ENCODE peak calls at places on chromosomes 6 and 20, in nine cellular contexts. One of them, this sample, is unnamed.

GRCh38 chr20:973785-974194 is 28.3 kb downstream of the RSPO4 start:
- DNase-seq in body of pancreas: peak
- DNase-seq in sigmoid colon: no peak
- DNase-seq in heart left ventricle: no peak
- DNase-seq in A549: peak
- DNase-seq in fibroblast of mammary gland: peak
- DNase-seq in cardiac muscle cell: peak
- DNase-seq in hepatocyte: peak
- DNase-seq in GM06990: no peak
- DNase-seq in this sample: peak

GRCh38 chr6:2732503-2733089 is 18.1 kb downstream of the MYLK4 start:
- DNase-seq in heart left ventricle: no peak
- DNase-seq in body of pancreas: no peak
- DNase-seq in sigmoid colon: no peak
- DNase-seq in fibroblast of mammary gland: no peak
- DNase-seq in A549: no peak
- DNase-seq in cardiac muscle cell: peak
- DNase-seq in hepatocyte: no peak
- DNase-seq in GM06990: no peak
- DNase-seq in this sample: no peak

GRCh38 chr20:52312131-52312729 is 120.7 kb upstream of the ZFP64 start:
- DNase-seq in GM06990: no peak
- DNase-seq in sigmoid colon: no peak
- DNase-seq in cardiac muscle cell: peak
- DNase-seq in A549: peak
- DNase-seq in hepatocyte: peak
- DNase-seq in body of pancreas: peak
- DNase-seq in fibroblast of mammary gland: peak
- DNase-seq in heart left ventricle: peak
- DNase-seq in this sample: peak

GRCh38 chr6:56914791-56915658 is 39.9 kb upstream of the BEND6 start:
- DNase-seq in hepatocyte: no peak
- DNase-seq in heart left ventricle: peak
- DNase-seq in body of pancreas: peak
- DNase-seq in cardiac muscle cell: no peak
- DNase-seq in A549: no peak
- DNase-seq in sigmoid colon: no peak
- DNase-seq in fibroblast of mammary gland: no peak
- DNase-seq in GM06990: no peak
- DNase-seq in this sample: peak

GRCh38 chr20:54172856-54173652 is 732 bp downstream of the CYP24A1 start:
- DNase-seq in GM06990: peak
- DNase-seq in sigmoid colon: no peak
- DNase-seq in hepatocyte: no peak
- DNase-seq in body of pancreas: no peak
- DNase-seq in cardiac muscle cell: peak
- DNase-seq in heart left ventricle: no peak
- DNase-seq in A549: no peak
- DNase-seq in fibroblast of mammary gland: peak
- DNase-seq in this sample: no peak

GRCh38 chr6:44226368-44227137 is 3.2 kb downstream of the SLC29A1 start:
- DNase-seq in heart left ventricle: peak
- DNase-seq in body of pancreas: no peak
- DNase-seq in hepatocyte: no peak
- DNase-seq in fibroblast of mammary gland: no peak
- DNase-seq in GM06990: no peak
- DNase-seq in cardiac muscle cell: no peak
- DNase-seq in sigmoid colon: peak
- DNase-seq in A549: no peak
- DNase-seq in this sample: no peak

GRCh38 chr20:61430228-61430624 is 178.2 kb downstream of the CDH4 start:
- DNase-seq in hepatocyte: no peak
- DNase-seq in GM06990: no peak
- DNase-seq in cardiac muscle cell: no peak
- DNase-seq in body of pancreas: no peak
- DNase-seq in fibroblast of mammary gland: no peak
- DNase-seq in A549: no peak
- DNase-seq in heart left ventricle: no peak
- DNase-seq in sigmoid colon: no peak
- DNase-seq in this sample: no peak

GRCh38 chr6:7523922-7524321 is 17.5 kb upstream of the DSP start:
- DNase-seq in A549: no peak
- DNase-seq in sigmoid colon: no peak
- DNase-seq in heart left ventricle: no peak
- DNase-seq in body of pancreas: no peak
- DNase-seq in cardiac muscle cell: no peak
- DNase-seq in fibroblast of mammary gland: no peak
- DNase-seq in hepatocyte: no peak
- DNase-seq in GM06990: no peak
- DNase-seq in this sample: no peak

GRCh38 chr6:66568271-66568670 is 861.2 kb upstream of the EYS start:
- DNase-seq in body of pancreas: no peak
- DNase-seq in sigmoid colon: no peak
- DNase-seq in GM06990: no peak
- DNase-seq in A549: no peak
- DNase-seq in cardiac muscle cell: no peak
- DNase-seq in heart left ventricle: no peak
- DNase-seq in hepatocyte: no peak
- DNase-seq in fibroblast of mammary gland: no peak
- DNase-seq in this sample: no peak

GRCh38 chr6:105985816-105986632 is 100.1 kb upstream of the PRDM1 start:
- DNase-seq in sigmoid colon: peak
- DNase-seq in A549: no peak
- DNase-seq in fibroblast of mammary gland: no peak
- DNase-seq in cardiac muscle cell: no peak
- DNase-seq in heart left ventricle: no peak
- DNase-seq in body of pancreas: no peak
- DNase-seq in hepatocyte: peak
- DNase-seq in GM06990: no peak
- DNase-seq in this sample: no peak

GRCh38 chr6:37371158-37372083 is 17.6 kb downstream of the RNF8 start:
- DNase-seq in GM06990: no peak
- DNase-seq in fibroblast of mammary gland: no peak
- DNase-seq in body of pancreas: peak
- DNase-seq in cardiac muscle cell: peak
- DNase-seq in heart left ventricle: no peak
- DNase-seq in hepatocyte: no peak
- DNase-seq in sigmoid colon: no peak
- DNase-seq in A549: no peak
- DNase-seq in this sample: no peak

GRCh38 chr6:158043586-158044524 is 62.2 kb downstream of the SYNJ2 start:
- DNase-seq in cardiac muscle cell: no peak
- DNase-seq in fibroblast of mammary gland: no peak
- DNase-seq in body of pancreas: no peak
- DNase-seq in A549: no peak
- DNase-seq in sigmoid colon: peak
- DNase-seq in GM06990: no peak
- DNase-seq in hepatocyte: peak
- DNase-seq in heart left ventricle: peak
- DNase-seq in this sample: no peak

GRCh38 chr20:41623625-41624024 is 5.4 kb upstream of the CHD6 start:
- DNase-seq in sigmoid colon: no peak
- DNase-seq in cardiac muscle cell: no peak
- DNase-seq in fibroblast of mammary gland: no peak
- DNase-seq in body of pancreas: no peak
- DNase-seq in heart left ventricle: no peak
- DNase-seq in GM06990: no peak
- DNase-seq in A549: no peak
- DNase-seq in hepatocyte: no peak
- DNase-seq in this sample: no peak

DNA sequence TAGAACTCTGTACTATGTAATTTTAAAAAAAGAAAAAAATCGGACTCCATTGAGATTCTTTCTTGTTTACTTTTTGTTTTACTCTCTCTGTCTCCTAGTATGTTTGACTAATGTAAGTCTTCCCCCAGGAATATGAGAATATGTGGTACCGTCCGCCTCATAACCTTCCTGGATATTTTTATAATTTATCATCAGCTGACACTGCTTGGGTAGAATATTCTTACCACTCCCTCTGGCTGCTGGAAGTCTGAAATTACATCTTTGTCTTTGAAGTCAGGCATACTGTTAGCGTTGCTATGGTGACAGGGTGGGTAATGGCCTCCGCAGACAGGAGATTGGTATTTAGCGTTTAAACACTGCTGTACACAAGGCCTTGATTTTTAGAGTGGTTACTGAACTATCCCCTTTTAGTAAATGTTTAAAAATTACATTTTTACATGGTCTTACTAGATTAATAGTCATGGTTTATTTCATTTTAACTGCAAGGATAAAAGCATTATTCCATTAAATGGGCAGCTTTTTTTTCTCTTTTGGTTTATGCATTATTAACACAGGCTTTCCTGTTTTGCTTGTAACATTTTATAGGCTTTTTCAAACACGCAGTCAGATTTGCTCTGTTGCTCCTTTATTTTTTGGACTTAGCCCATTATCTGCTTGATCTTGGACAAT is 176.4 kb downstream of the ARID1B start:
- DNase-seq in body of pancreas: peak
- DNase-seq in hepatocyte: peak
- DNase-seq in A549: peak
- DNase-seq in GM06990: no peak
- DNase-seq in cardiac muscle cell: peak
- DNase-seq in fibroblast of mammary gland: peak
- DNase-seq in heart left ventricle: peak
- DNase-seq in sigmoid colon: no peak
- DNase-seq in this sample: peak
- TF ChIP-seq CTCF in body of pancreas: peak
- TF ChIP-seq CTCF in hepatocyte: peak
- TF ChIP-seq CTCF in A549: peak
- TF ChIP-seq CTCF in GM06990: no peak
- TF ChIP-seq CTCF in cardiac muscle cell: peak
- TF ChIP-seq CTCF in fibroblast of mammary gland: peak
- TF ChIP-seq CTCF in heart left ventricle: peak
- TF ChIP-seq CTCF in sigmoid colon: peak
- TF ChIP-seq CTCF in this sample: peak

DNA sequence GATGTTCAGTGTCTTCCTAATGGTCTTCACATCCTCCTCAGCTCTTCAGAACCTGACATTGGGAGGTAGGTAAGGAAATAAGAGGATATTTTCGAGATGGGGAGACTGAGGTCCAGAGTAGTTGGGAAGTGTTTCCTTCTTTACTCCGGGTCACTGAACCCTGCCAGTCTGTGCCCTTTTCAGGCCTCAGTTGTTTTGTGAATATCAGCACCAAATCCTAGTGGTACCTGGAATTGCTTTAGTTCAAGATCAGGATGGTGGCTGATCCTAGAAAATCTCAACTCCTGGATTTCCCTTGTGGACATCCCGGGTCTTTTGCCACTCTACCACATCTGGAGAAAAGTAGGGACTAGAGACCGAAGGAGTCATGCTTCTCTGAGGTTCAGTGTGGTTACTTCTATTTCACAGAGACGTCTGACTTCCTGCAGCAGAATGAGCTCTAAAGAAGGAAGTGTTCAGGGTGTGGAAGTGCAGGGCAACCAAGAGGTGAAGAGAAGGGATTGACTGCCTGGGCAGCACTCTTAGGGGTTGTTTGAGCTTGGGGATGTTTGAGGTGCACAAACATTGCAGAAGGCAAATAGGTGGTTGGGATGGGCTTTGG is 995 bp downstream of the STK4 start:
- DNase-seq in hepatocyte: no peak
- DNase-seq in GM06990: peak
- DNase-seq in heart left ventricle: no peak
- DNase-seq in body of pancreas: peak
- DNase-seq in A549: no peak
- DNase-seq in fibroblast of mammary gland: peak
- DNase-seq in sigmoid colon: no peak
- DNase-seq in cardiac muscle cell: peak
- DNase-seq in this sample: peak
- H3K4me3 ChIP-seq in hepatocyte: peak
- H3K4me3 ChIP-seq in GM06990: peak
- H3K4me3 ChIP-seq in heart left ventricle: peak
- H3K4me3 ChIP-seq in body of pancreas: no peak
- H3K4me3 ChIP-seq in A549: peak
- H3K4me3 ChIP-seq in fibroblast of mammary gland: peak
- H3K4me3 ChIP-seq in sigmoid colon: peak
- H3K4me3 ChIP-seq in cardiac muscle cell: peak
- H3K4me3 ChIP-seq in this sample: peak

GRCh38 chr6:28542440-28543293 is 17.0 kb downstream of the GPX5 start:
- DNase-seq in heart left ventricle: no peak
- DNase-seq in fibroblast of mammary gland: peak
- DNase-seq in body of pancreas: peak
- DNase-seq in hepatocyte: peak
- DNase-seq in GM06990: peak
- DNase-seq in cardiac muscle cell: peak
- DNase-seq in A549: peak
- DNase-seq in sigmoid colon: no peak
- DNase-seq in this sample: peak
- TF ChIP-seq CTCF in heart left ventricle: peak
- TF ChIP-seq CTCF in fibroblast of mammary gland: peak
- TF ChIP-seq CTCF in body of pancreas: peak
- TF ChIP-seq CTCF in hepatocyte: peak
- TF ChIP-seq CTCF in GM06990: peak
- TF ChIP-seq CTCF in cardiac muscle cell: peak
- TF ChIP-seq CTCF in A549: peak
- TF ChIP-seq CTCF in sigmoid colon: no peak
- TF ChIP-seq CTCF in this sample: peak

GRCh38 chr6:10722570-10722819 is 375 bp upstream of the TMEM14C start:
- DNase-seq in GM06990: no peak
- DNase-seq in hepatocyte: no peak
- DNase-seq in body of pancreas: no peak
- DNase-seq in heart left ventricle: no peak
- DNase-seq in fibroblast of mammary gland: no peak
- DNase-seq in sigmoid colon: no peak
- DNase-seq in cardiac muscle cell: no peak
- DNase-seq in A549: no peak
- DNase-seq in this sample: no peak
- H3K4me3 ChIP-seq in GM06990: peak
- H3K4me3 ChIP-seq in hepatocyte: peak
- H3K4me3 ChIP-seq in body of pancreas: no peak
- H3K4me3 ChIP-seq in heart left ventricle: peak
- H3K4me3 ChIP-seq in fibroblast of mammary gland: peak
- H3K4me3 ChIP-seq in sigmoid colon: peak
- H3K4me3 ChIP-seq in cardiac muscle cell: peak
- H3K4me3 ChIP-seq in A549: peak
- H3K4me3 ChIP-seq in this sample: peak

GRCh38 chr20:20184149-20184548 is 131.8 kb downstream of the CFAP61 start:
- DNase-seq in A549: no peak
- DNase-seq in heart left ventricle: no peak
- DNase-seq in cardiac muscle cell: no peak
- DNase-seq in hepatocyte: no peak
- DNase-seq in fibroblast of mammary gland: peak
- DNase-seq in body of pancreas: no peak
- DNase-seq in sigmoid colon: no peak
- DNase-seq in GM06990: no peak
- DNase-seq in this sample: no peak
- TF ChIP-seq CTCF in A549: peak
- TF ChIP-seq CTCF in heart left ventricle: peak
- TF ChIP-seq CTCF in cardiac muscle cell: peak
- TF ChIP-seq CTCF in hepatocyte: peak
- TF ChIP-seq CTCF in fibroblast of mammary gland: peak
- TF ChIP-seq CTCF in body of pancreas: no peak
- TF ChIP-seq CTCF in sigmoid colon: no peak
- TF ChIP-seq CTCF in GM06990: peak
- TF ChIP-seq CTCF in this sample: peak

DNA sequence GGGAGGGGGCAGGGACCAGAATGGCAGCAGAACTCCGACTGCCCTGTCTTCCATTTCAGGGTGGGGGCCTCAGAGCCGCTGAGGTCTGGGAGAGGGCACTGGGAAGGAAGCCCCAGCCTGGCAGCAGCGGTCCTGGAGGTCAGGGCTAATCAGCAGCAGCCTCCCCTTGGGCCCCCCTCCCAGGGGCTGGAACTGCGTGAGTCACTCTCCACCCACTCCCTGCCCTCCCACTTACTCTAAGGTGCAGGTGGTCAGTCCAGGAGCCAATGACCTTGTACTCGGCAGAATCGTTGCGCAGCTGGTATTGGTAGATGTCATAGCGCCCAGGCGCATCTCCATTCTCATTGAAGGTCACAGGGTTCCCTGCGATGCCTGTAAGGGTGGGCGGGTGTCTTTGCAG is 105.9 kb downstream of the GRM4 start:
- DNase-seq in heart left ventricle: no peak
- DNase-seq in sigmoid colon: no peak
- DNase-seq in cardiac muscle cell: no peak
- DNase-seq in hepatocyte: no peak
- DNase-seq in fibroblast of mammary gland: no peak
- DNase-seq in GM06990: no peak
- DNase-seq in A549: no peak
- DNase-seq in body of pancreas: no peak
- DNase-seq in this sample: no peak
- H3K4me3 ChIP-seq in heart left ventricle: no peak
- H3K4me3 ChIP-seq in sigmoid colon: no peak
- H3K4me3 ChIP-seq in cardiac muscle cell: no peak
- H3K4me3 ChIP-seq in hepatocyte: no peak
- H3K4me3 ChIP-seq in fibroblast of mammary gland: no peak
- H3K4me3 ChIP-seq in GM06990: no peak
- H3K4me3 ChIP-seq in A549: no peak
- H3K4me3 ChIP-seq in body of pancreas: no peak
- H3K4me3 ChIP-seq in this sample: no peak